ENCODE peak calls at places on chromosomes 6 and 20, in ten cellular contexts. L is AG10803, V is tibial artery, P is BJ, C is left lung, J is PC-3, W is IMR-90, X is pancreas, U is coronary artery, Y is lower leg skin. F is an unnamed sample.

GRCh38 chr20:8255945-8256632 is 124.0 kb downstream of the PLCB1 start:
- DNase-seq in W (no peak), P (no peak), L (no peak), X (no peak), U (no peak), J (no peak), C (no peak), V (no peak), Y (no peak), F (no peak)

GRCh38 chr6:116633685-116634084 is 17.4 kb downstream of the RSPH4A start:
- DNase-seq in W (no peak), Y (no peak), X (no peak), P (no peak), U (no peak), C (no peak), V (no peak), L (no peak), J (peak; percentile 30), F (no peak)

GRCh38 chr6:21496275-21496674 is 97.3 kb upstream of the SOX4 start:
- DNase-seq in C (no peak), X (no peak), U (no peak), Y (no peak), P (no peak), L (no peak), V (no peak), J (no peak), W (no peak), F (no peak)

GRCh38 chr6:79617521-79617941 is 13.6 kb upstream of the SH3BGRL2 start:
- DNase-seq in P (no peak), Y (no peak), V (no peak), C (no peak), U (no peak), J (peak; percentile 60), L (no peak), W (no peak), X (no peak), F (no peak)

GRCh38 chr6:119182404-119182803 is 103.9 kb upstream of the FAM184A start:
- DNase-seq in Y (no peak), X (no peak), L (no peak), V (no peak), J (no peak), W (no peak), C (no peak), U (no peak), P (no peak), F (no peak)

GRCh38 chr6:140107216-140107615 is 732.8 kb upstream of the CITED2 start:
- DNase-seq in L (no peak), C (no peak), W (no peak), X (no peak), U (no peak), V (no peak), Y (no peak), P (no peak), J (no peak), F (no peak)

GRCh38 chr6:7045331-7045730 is 62.4 kb upstream of the RREB1 start:
- DNase-seq in P (no peak), L (no peak), C (no peak), X (no peak), J (no peak), W (no peak), U (no peak), V (no peak), Y (no peak), F (no peak)

GRCh38 chr20:17911927-17912326 is 56.7 kb downstream of the SNX5 start:
- DNase-seq in L (no peak), U (no peak), V (no peak), X (no peak), W (no peak), C (no peak), J (no peak), P (no peak), Y (no peak), F (no peak)

DNA sequence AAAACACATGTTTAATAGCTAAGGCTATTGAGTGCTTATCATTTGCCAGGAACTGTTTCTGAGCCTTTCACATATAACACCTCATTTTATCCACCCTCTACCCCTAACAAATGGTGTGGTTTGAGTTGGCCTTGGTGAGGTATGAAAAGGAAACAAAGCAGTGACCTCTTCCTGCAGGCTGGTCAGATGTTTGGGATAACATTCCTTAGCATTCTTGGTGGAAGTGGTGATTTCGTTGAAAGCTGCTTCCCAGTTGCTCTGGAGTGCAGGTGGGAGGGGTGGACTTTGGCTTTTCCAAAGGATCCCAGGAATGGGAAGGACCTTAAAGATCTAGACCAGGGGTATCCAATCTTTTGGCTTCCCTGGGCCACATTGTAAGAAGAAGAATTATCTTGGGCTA is 41.3 kb downstream of the CARMIL1 start:
- DNase-seq in V (no peak), X (no peak), L (peak; percentile 31), J (no peak), C (no peak), U (no peak), W (no peak), Y (no peak), P (no peak), F (no peak)
- TF ChIP-seq CTCF in V (no peak), X (no peak), L (no peak), J (no peak), C (no peak), U (no peak), W (no peak), Y (no peak), P (no peak), F (no peak)

GRCh38 chr6:51350308-51350904 is 531.7 kb downstream of the TFAP2B start:
- DNase-seq in U (no peak), Y (no peak), L (peak; percentile 13), P (no peak), V (no peak), W (no peak), X (no peak), J (peak; percentile 45), C (no peak), F (no peak)
- TF ChIP-seq CTCF in U (no peak), Y (no peak), L (peak; percentile 50), P (no peak), V (no peak), W (peak; percentile 38), X (no peak), J (peak; percentile 74), C (peak; percentile 27), F (no peak)

GRCh38 chr6:16736856-16737255 is 24.4 kb downstream of the ATXN1 start:
- DNase-seq in X (no peak), L (peak; percentile 57), W (no peak), U (no peak), J (peak; percentile 63), P (no peak), C (no peak), V (no peak), Y (no peak), F (no peak)

GRCh38 chr6:16737389-16737788 is 23.9 kb downstream of the ATXN1 start:
- DNase-seq in J (no peak), C (no peak), V (no peak), U (no peak), L (peak; percentile 72), X (no peak), W (peak; percentile 61), Y (no peak), P (no peak), F (no peak)

GRCh38 chr6:16737926-16738325 is 23.3 kb downstream of the ATXN1 start:
- DNase-seq in L (peak; percentile 58), W (peak; percentile 10), J (no peak), P (no peak), C (no peak), V (no peak), Y (no peak), U (no peak), X (no peak), F (no peak)

GRCh38 chr6:16741112-16742016 is 19.9 kb downstream of the ATXN1 start:
- DNase-seq in U (no peak), L (peak; percentile 97), P (peak; percentile 95), W (peak; percentile 98), C (no peak), Y (no peak), V (no peak), J (peak; percentile 78), X (no peak), F (peak; percentile 91)

DNA sequence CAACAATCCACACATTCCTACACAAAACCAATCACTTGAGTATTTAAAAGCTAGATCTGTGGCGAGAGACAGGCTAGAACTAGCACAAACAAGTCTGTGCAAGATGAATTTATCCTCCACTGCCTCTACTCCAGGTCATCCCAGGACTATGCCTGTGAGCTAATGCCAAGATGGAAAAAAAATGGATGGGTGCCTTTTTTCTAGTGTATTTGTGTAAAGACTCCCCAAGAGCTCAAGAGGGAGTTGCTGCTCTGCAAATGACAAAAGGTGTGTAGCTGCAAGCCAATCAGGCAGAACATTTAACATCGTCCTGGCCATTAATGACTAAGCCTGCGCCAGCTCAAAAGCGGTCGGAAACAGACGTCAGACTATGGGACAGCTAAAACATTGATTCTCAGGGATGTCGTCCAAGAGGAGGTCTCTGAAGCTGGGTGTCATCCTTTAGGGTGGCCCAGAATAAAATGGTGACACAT is 21.9 kb downstream of the ATXN1 start:
- DNase-seq in Y (no peak), P (no peak), L (peak; percentile 90), C (no peak), U (no peak), V (no peak), X (no peak), W (peak; percentile 76), J (no peak), F (no peak)
- TF ChIP-seq CTCF in Y (no peak), P (no peak), L (no peak), C (no peak), U (no peak), V (no peak), X (no peak), W (peak; percentile 14), J (no peak), F (no peak)

GRCh38 chr6:37777272-37777736 is 42.2 kb upstream of the ZFAND3 start:
- DNase-seq in U (no peak), J (no peak), X (no peak), V (no peak), L (no peak), C (no peak), Y (no peak), W (no peak), P (no peak), F (no peak)

GRCh38 chr6:37779902-37780628 is 39.5 kb upstream of the ZFAND3 start:
- DNase-seq in Y (no peak), C (no peak), W (no peak), J (no peak), V (no peak), U (no peak), P (no peak), X (no peak), L (no peak), F (no peak)

GRCh38 chr6:37774028-37774680 is 45.4 kb upstream of the ZFAND3 start:
- DNase-seq in C (no peak), W (no peak), P (no peak), L (no peak), J (no peak), X (no peak), U (no peak), V (no peak), Y (no peak), F (no peak)

GRCh38 chr6:37779111-37779800 is 40.3 kb upstream of the ZFAND3 start:
- DNase-seq in U (no peak), Y (no peak), L (no peak), V (no peak), C (no peak), W (no peak), X (no peak), P (no peak), J (no peak), F (no peak)

DNA sequence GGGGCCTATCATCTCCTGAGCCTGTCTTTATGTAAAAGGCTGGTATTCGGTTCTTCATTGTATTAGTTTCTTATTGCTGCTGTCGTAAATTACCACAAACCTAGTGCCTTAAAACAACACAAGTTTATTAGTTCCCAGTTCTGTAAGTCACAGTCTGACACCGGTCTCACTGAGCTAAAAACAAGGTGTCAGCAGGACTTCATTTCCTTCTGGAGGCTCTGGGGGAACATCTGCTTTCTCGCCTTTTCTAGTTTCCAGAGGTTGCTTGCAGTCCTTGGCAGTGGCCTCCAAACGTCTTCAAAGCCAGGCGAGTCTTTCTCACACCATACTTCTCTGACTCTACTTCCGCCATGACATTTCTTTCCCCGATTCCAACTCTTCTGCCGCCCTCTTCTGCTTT is 43.0 kb upstream of the ZFAND3 start:
- DNase-seq in J (no peak), X (no peak), L (no peak), V (no peak), P (no peak), C (no peak), W (no peak), Y (no peak), U (no peak), F (no peak)
- TF ChIP-seq CTCF in J (no peak), X (no peak), L (no peak), V (no peak), P (no peak), C (no peak), W (no peak), Y (no peak), U (no peak), F (no peak)

F was measured in AG04450.